ENCODE peak calls at places on chromosome 20, in eight cellular contexts. C is tibial artery, Q is HCT116, Z is tibial nerve, F is fibroblast of pulmonary artery, V is cardiac muscle cell, I is fibroblast of mammary gland, T is A549. K is an unnamed sample.

GRCh38 chr20:51356871-51357270 is 185.6 kb downstream of the NFATC2 start:
- DNase-seq in V (no peak), I (no peak), Q (no peak), F (no peak), C (no peak), Z (no peak), T (no peak), K (no peak)

GRCh38 chr20:24979036-24979960 is 13.3 kb downstream of the APMAP start:
- DNase-seq in C (no peak), T (no peak), F (no peak), Q (no peak), I (no peak), Z (no peak), V (no peak), K (no peak)

GRCh38 chr20:51760905-51761544 is 7.2 kb downstream of the ATP9A start:
- DNase-seq in Z (no peak), V (no peak), F (peak), I (peak), C (no peak), T (peak), Q (no peak), K (no peak)

GRCh38 chr20:25233016-25233772 is 14.7 kb upstream of the PYGB start:
- DNase-seq in V (no peak), C (peak), T (peak), Z (peak), I (peak), F (peak), Q (no peak), K (no peak)

GRCh38 chr20:24465168-24465567 is 4.3 kb upstream of the SYNDIG1 start:
- DNase-seq in Q (no peak), T (no peak), C (no peak), I (no peak), Z (no peak), F (no peak), V (no peak), K (no peak)

GRCh38 chr20:4814696-4815252 is 93.1 kb downstream of the PRND start:
- DNase-seq in Q (no peak), Z (no peak), C (peak), V (no peak), T (no peak), I (no peak), F (no peak), K (no peak)

GRCh38 chr20:4187147-4187546 is 171.8 kb upstream of the RNF24 start:
- DNase-seq in I (no peak), T (no peak), C (no peak), Q (no peak), V (peak), Z (no peak), F (no peak), K (no peak)

GRCh38 chr20:47606414-47607207 is 104.9 kb downstream of the NCOA3 start:
- DNase-seq in I (no peak), T (no peak), Z (no peak), V (no peak), Q (no peak), C (no peak), F (no peak), K (no peak)

GRCh38 chr20:48648482-48649051 is 179.2 kb downstream of the PREX1 start:
- DNase-seq in C (no peak), V (no peak), T (no peak), F (no peak), Z (no peak), I (no peak), Q (no peak), K (no peak)

GRCh38 chr20:4053516-4053919 is 38.2 kb upstream of the RNF24 start:
- DNase-seq in Q (no peak), Z (no peak), V (no peak), C (no peak), I (peak), F (no peak), T (no peak), K (no peak)

GRCh38 chr20:44208770-44209169 is 1.8 kb downstream of the OSER1 start:
- DNase-seq in Z (no peak), C (no peak), T (peak), Q (no peak), F (no peak), I (peak), V (no peak), K (no peak)

GRCh38 chr20:9514072-9514460 is 324 bp upstream of the LAMP5 start:
- DNase-seq in Z (no peak), F (no peak), Q (no peak), I (no peak), T (no peak), C (no peak), V (no peak), K (no peak)

GRCh38 chr20:34977365-34978091 is 21.9 kb downstream of the MYH7B start:
- DNase-seq in I (no peak), T (no peak), F (no peak), C (no peak), Q (no peak), Z (no peak), V (peak), K (no peak)

GRCh38 chr20:23753194-23753548 is 2.4 kb upstream of the CST1 start:
- DNase-seq in C (no peak), Q (no peak), V (no peak), F (no peak), I (no peak), Z (no peak), T (no peak), K (no peak)

GRCh38 chr20:52490715-52491430 is 299.3 kb upstream of the ZFP64 start:
- DNase-seq in V (no peak), Q (no peak), F (peak), I (peak), T (peak), Z (no peak), C (no peak), K (no peak)

GRCh38 chr20:17320456-17320855 is 93.6 kb downstream of the PCSK2 start:
- DNase-seq in C (no peak), V (no peak), Z (no peak), F (no peak), T (no peak), I (no peak), Q (no peak), K (no peak)

GRCh38 chr20:2798095-2798805 is 2.2 kb downstream of the CPXM1 start:
- DNase-seq in T (no peak), V (no peak), F (no peak), C (no peak), Q (no peak), I (no peak), Z (no peak), K (no peak)

GRCh38 chr20:57224641-57225138 is 41.8 kb downstream of the BMP7 start:
- DNase-seq in I (no peak), F (no peak), T (no peak), Q (no peak), Z (no peak), C (no peak), V (no peak), K (no peak)

GRCh38 chr20:42795399-42795798 is 394.3 kb downstream of the PTPRT start:
- DNase-seq in Z (no peak), I (no peak), F (no peak), V (no peak), T (no peak), C (no peak), Q (no peak), K (no peak)

GRCh38 chr20:35146922-35147574 is at the start of gene EDEM2:
- DNase-seq in Z (peak), V (peak), F (peak), T (peak), Q (peak), C (peak), I (peak), K (peak)

GRCh38 chr20:17622086-17622850 is 52.4 kb downstream of the DSTN start:
- DNase-seq in Z (peak), F (no peak), V (no peak), I (no peak), T (no peak), C (peak), Q (no peak), K (no peak)

GRCh38 chr20:64109831-64110391 is 2.5 kb upstream of the NPBWR2 start:
- DNase-seq in V (no peak), I (no peak), F (no peak), T (no peak), C (peak), Q (no peak), Z (no peak), K (no peak)

GRCh38 chr20:53387983-53388675 is 205.5 kb downstream of the ZNF217 start:
- DNase-seq in F (no peak), C (no peak), Q (no peak), V (no peak), T (no peak), Z (no peak), I (no peak), K (no peak)

GRCh38 chr20:6265204-6265904 is 142.5 kb upstream of the FERMT1 start:
- DNase-seq in V (peak), Q (peak), C (no peak), T (peak), F (peak), Z (no peak), I (peak), K (peak)

GRCh38 chr20:50913976-50914375 is 17.3 kb downstream of the ADNP start:
- DNase-seq in I (peak), Q (no peak), T (no peak), V (no peak), F (peak), Z (no peak), C (no peak), K (no peak)

GRCh38 chr20:44494266-44494665 is 18.6 kb downstream of the TTPAL start:
- DNase-seq in Z (no peak), Q (no peak), I (peak), T (peak), C (no peak), V (no peak), F (peak), K (no peak)

GRCh38 chr20:35301426-35301825 is 9.2 kb upstream of the FAM83C start:
- DNase-seq in V (no peak), Z (no peak), I (peak), F (no peak), C (no peak), Q (no peak), T (no peak), K (no peak)

GRCh38 chr20:44354979-44355502 is 458 bp upstream of the HNF4A start:
- DNase-seq in Q (peak), I (no peak), Z (no peak), T (peak), C (no peak), V (no peak), F (no peak), K (no peak)

GRCh38 chr20:62959101-62959971 is 6.8 kb downstream of the SLC17A9 start:
- DNase-seq in V (no peak), I (no peak), C (no peak), Q (no peak), T (no peak), F (no peak), Z (no peak), K (no peak)

GRCh38 chr20:25324412-25324811 is 66.2 kb downstream of the ABHD12 start:
- DNase-seq in T (no peak), C (peak), Q (no peak), V (no peak), Z (no peak), F (no peak), I (no peak), K (no peak)

GRCh38 chr20:17036546-17036945 is 190.3 kb upstream of the PCSK2 start:
- DNase-seq in I (no peak), Z (no peak), F (no peak), T (no peak), Q (no peak), C (no peak), V (no peak), K (no peak)

GRCh38 chr20:18738888-18739287 is 74.7 kb upstream of the SCP2D1 start:
- DNase-seq in Q (no peak), I (peak), F (no peak), V (no peak), T (no peak), Z (no peak), C (no peak), K (no peak)

GRCh38 chr20:47929368-47930115 is 144.3 kb upstream of the SULF2 start:
- DNase-seq in F (peak), I (peak), C (no peak), V (peak), Z (no peak), Q (peak), T (no peak), K (no peak)

GRCh38 chr20:62540504-62540903 is 64.7 kb upstream of the GATA5 start:
- DNase-seq in I (no peak), Q (no peak), F (no peak), V (no peak), Z (no peak), T (no peak), C (no peak), K (no peak)

GRCh38 chr20:12966468-12967085 is 42.2 kb upstream of the SPTLC3 start:
- DNase-seq in Q (no peak), V (peak), T (peak), C (no peak), F (peak), Z (no peak), I (peak), K (no peak)

GRCh38 chr20:19205999-19206398 is 6.4 kb upstream of the SLC24A3 start:
- DNase-seq in F (peak), I (peak), V (peak), Q (peak), C (peak), Z (peak), T (peak), K (no peak)

GRCh38 chr20:40866056-40866455 is 162.6 kb upstream of the TOP1 start:
- DNase-seq in Z (no peak), Q (no peak), I (no peak), C (no peak), T (no peak), V (no peak), F (no peak), K (no peak)

GRCh38 chr20:31570021-31570463 is 35.0 kb upstream of the ID1 start:
- DNase-seq in C (no peak), V (no peak), Z (no peak), T (no peak), F (no peak), I (no peak), Q (no peak), K (no peak)
- TF ChIP-seq CTCF in C (no peak), V (no peak), Z (no peak), T (no peak), F (no peak), I (no peak), Q (no peak), K (no peak)

GRCh38 chr20:310645-311044 is 13.3 kb downstream of the ZCCHC3 start:
- DNase-seq in I (no peak), Z (no peak), F (no peak), C (no peak), Q (no peak), V (no peak), T (no peak), K (no peak)
- H3K4me3 ChIP-seq in I (no peak), Z (no peak), F (peak), C (peak), Q (no peak), V (peak), T (no peak), K (peak)

GRCh38 chr20:22339091-22339881 is 245.1 kb downstream of the FOXA2 start:
- DNase-seq in V (peak), F (peak), Z (no peak), Q (peak), T (peak), I (peak), C (no peak), K (peak)
- TF ChIP-seq CTCF in V (peak), F (peak), Z (peak), Q (peak), T (peak), I (peak), C (peak), K (peak)

GRCh38 chr20:39829255-39829654 is 859.8 kb downstream of the MAFB start:
- DNase-seq in Z (no peak), F (peak), V (peak), T (no peak), Q (no peak), I (peak), C (no peak), K (no peak)
- H3K4me3 ChIP-seq in Z (no peak), F (no peak), V (no peak), T (no peak), Q (no peak), I (no peak), C (no peak), K (no peak)

DNA sequence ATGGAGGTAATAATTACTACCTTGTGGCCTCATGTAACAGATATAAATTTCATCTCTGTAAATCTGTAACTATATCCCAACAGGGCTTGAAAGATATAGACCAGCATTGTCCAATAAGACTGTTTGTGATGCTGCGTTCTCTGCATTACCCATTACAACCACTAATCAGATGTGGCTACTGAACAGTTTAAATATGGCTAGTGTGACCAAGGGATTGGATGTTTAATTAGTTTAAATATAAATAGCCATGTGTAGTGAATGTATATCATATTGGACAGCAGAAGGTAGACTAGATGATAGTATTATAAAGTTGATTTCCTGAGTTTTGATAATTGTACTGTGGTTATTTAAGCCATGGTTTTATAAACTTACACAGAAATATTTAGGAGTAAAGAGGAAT is 27.8 kb upstream of the JAG1 start:
- DNase-seq in C (no peak), I (no peak), Q (no peak), T (no peak), Z (no peak), F (no peak), V (no peak), K (no peak)
- TF ChIP-seq CTCF in C (no peak), I (no peak), Q (peak), T (no peak), Z (no peak), F (no peak), V (no peak), K (no peak)

GRCh38 chr20:49687595-49688567 is 25.8 kb downstream of the B4GALT5 start:
- DNase-seq in Q (no peak), F (no peak), Z (no peak), I (no peak), T (no peak), V (no peak), C (no peak), K (no peak)

GRCh38 chr20:49685161-49685601 is 28.5 kb downstream of the B4GALT5 start:
- DNase-seq in V (no peak), Z (no peak), C (no peak), Q (no peak), T (no peak), I (peak), F (no peak), K (no peak)

GRCh38 chr20:49682798-49683197 is 30.9 kb downstream of the B4GALT5 start:
- DNase-seq in V (no peak), C (no peak), Z (no peak), F (no peak), T (no peak), I (no peak), Q (no peak), K (no peak)

GRCh38 chr20:49684335-49684997 is 29.2 kb downstream of the B4GALT5 start:
- DNase-seq in I (no peak), C (no peak), F (no peak), Q (no peak), Z (no peak), T (no peak), V (no peak), K (no peak)

DNA sequence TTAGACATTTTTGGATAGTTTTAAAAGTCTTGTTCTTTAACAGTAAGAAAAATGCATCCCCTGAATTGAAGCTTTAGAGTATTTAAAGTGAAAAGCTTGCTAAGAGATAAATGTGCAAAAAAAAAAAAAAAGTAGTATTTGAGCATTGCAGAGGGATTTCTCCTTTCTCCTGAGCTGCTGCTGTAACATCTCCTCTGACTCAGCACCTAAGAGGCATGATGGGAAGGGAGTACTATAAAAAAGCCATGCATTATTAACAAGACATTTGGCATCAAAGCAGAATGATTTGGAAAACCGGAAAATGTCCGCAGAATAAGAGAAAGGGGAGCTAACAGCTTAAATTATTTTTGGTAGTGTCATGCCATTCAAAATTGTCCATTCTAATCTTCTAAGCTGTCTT is 27.9 kb downstream of the B4GALT5 start:
- DNase-seq in Z (no peak), I (peak), F (peak), Q (no peak), T (no peak), V (no peak), C (no peak), K (no peak)
- H3K4me3 ChIP-seq in Z (no peak), I (no peak), F (no peak), Q (no peak), T (no peak), V (no peak), C (no peak), K (no peak)

GRCh38 chr20:58433759-58434158 is 44.7 kb downstream of the VAPB start:
- DNase-seq in T (no peak), I (peak), V (no peak), Q (no peak), F (peak), C (no peak), Z (no peak), K (no peak)

GRCh38 chr20:58433029-58433657 is 44.1 kb downstream of the VAPB start:
- DNase-seq in V (no peak), F (no peak), Z (no peak), C (no peak), I (no peak), Q (no peak), T (no peak), K (no peak)

GRCh38 chr20:58429303-58429702 is 40.3 kb downstream of the VAPB start:
- DNase-seq in Q (no peak), I (no peak), T (no peak), F (no peak), Z (no peak), V (no peak), C (no peak), K (no peak)

GRCh38 chr20:58432190-58432954 is 43.3 kb downstream of the VAPB start:
- DNase-seq in T (no peak), C (no peak), Q (no peak), F (peak), Z (no peak), I (peak), V (no peak), K (no peak)

DNA sequence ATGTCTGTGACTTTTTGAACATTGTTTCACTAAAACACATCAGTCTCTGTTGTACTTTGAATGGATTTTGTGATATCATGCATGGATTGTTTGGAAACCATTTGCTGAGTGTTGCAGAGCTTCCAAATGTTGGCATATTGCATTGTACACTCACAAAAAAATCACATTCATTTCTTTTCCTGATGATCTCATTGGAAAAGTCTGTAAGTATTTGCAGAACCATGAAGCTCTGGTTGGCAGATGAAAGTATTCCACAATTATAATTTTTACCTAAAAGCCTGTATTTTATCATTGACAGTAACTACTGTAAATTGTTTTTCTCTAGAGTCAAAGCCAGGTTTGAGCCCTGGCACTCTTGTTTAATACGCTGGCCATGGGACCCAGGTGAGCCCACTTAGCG is 42.1 kb downstream of the VAPB start:
- DNase-seq in Z (no peak), V (no peak), F (no peak), I (no peak), T (no peak), Q (no peak), C (no peak), K (no peak)
- TF ChIP-seq CTCF in Z (no peak), V (no peak), F (no peak), I (no peak), T (no peak), Q (no peak), C (no peak), K (no peak)